ENCODE peak calls at places on chromosome 17, in six cellular contexts. W is GM12865, D is thoracic aorta, K is AG09309, L is H9, F is Calu3. C is an unnamed sample.

GRCh38 chr17:58587713-58588117 is 73.3 kb upstream of the MTMR4 start:
- DNase-seq in W (peak; percentile 72), D (no peak), K (no peak), L (peak; percentile 94), F (peak; percentile 44), C (peak; percentile 66)

GRCh38 chr17:40363480-40363838 is 1.1 kb downstream of the GJD3 start:
- DNase-seq in W (no peak), D (no peak), K (no peak), L (no peak), F (no peak), C (no peak)

GRCh38 chr17:83186226-83186625 is 106.8 kb downstream of the METRNL start:
- DNase-seq in W (no peak), D (no peak), K (no peak), L (peak; percentile 51), F (no peak), C (no peak)

GRCh38 chr17:68482576-68483001 is 25.3 kb upstream of the WIPI1 start:
- DNase-seq in W (no peak), D (no peak), K (no peak), L (no peak), F (no peak), C (no peak)

GRCh38 chr17:31842416-31843381 is 16.3 kb downstream of the COPRS start:
- DNase-seq in W (peak; percentile 68), D (no peak), K (no peak), L (peak; percentile 93), F (peak; percentile 72), C (peak; percentile 76)

GRCh38 chr17:18315498-18316360 is 636 bp downstream of the SMCR8 start:
- DNase-seq in W (no peak), D (no peak), K (no peak), L (no peak), F (no peak), C (no peak)

GRCh38 chr17:48526986-48527741 is 3.6 kb downstream of the HOXB1 start:
- DNase-seq in W (no peak), D (no peak), K (no peak), L (peak; percentile 84), F (no peak), C (peak; percentile 19)

GRCh38 chr17:5667871-5668270 is 83.6 kb upstream of the NLRP1 start:
- DNase-seq in W (peak; percentile 24), D (no peak), K (no peak), L (peak; percentile 61), F (no peak), C (no peak)

GRCh38 chr17:8147805-8148404 is 4.3 kb downstream of the PER1 start:
- DNase-seq in W (no peak), D (no peak), K (no peak), L (no peak), F (no peak), C (no peak)

GRCh38 chr17:3316836-3317235 is 18.7 kb upstream of the OR3A1 start:
- DNase-seq in W (no peak), D (no peak), K (no peak), L (no peak), F (no peak), C (no peak)

GRCh38 chr17:45398800-45399199 is 33.9 kb downstream of the ARHGAP27 start:
- DNase-seq in W (no peak), D (no peak), K (no peak), L (peak; percentile 53), F (no peak), C (peak; percentile 17)

GRCh38 chr17:49942918-49943317 is 26.1 kb upstream of the DLX4 start:
- DNase-seq in W (no peak), D (no peak), K (no peak), L (no peak), F (no peak), C (no peak)

GRCh38 chr17:57286372-57287105 is 30.2 kb downstream of the MSI2 start:
- DNase-seq in W (no peak), D (no peak), K (no peak), L (no peak), F (no peak), C (no peak)

GRCh38 chr17:73644145-73645049 is at the start of gene SDK2:
- DNase-seq in W (no peak), D (no peak), K (no peak), L (no peak), F (peak; percentile 12), C (peak; percentile 53)

GRCh38 chr17:29138991-29139682 is 41.1 kb downstream of the MYO18A start:
- DNase-seq in W (peak; percentile 66), D (no peak), K (no peak), L (no peak), F (no peak), C (no peak)

GRCh38 chr17:64739316-64740058 is 77.4 kb upstream of the SMURF2 start:
- DNase-seq in W (no peak), D (no peak), K (no peak), L (peak; percentile 67), F (no peak), C (no peak)

GRCh38 chr17:14417336-14417735 is 116.5 kb downstream of the HS3ST3B1 start:
- DNase-seq in W (no peak), D (no peak), K (no peak), L (no peak), F (no peak), C (no peak)

GRCh38 chr17:21303441-21304065 is 19.0 kb downstream of the MAP2K3 start:
- DNase-seq in W (no peak), D (no peak), K (no peak), L (no peak), F (no peak), C (peak; percentile 50)

GRCh38 chr17:15171433-15172047 is 93.6 kb downstream of the PMP22 start:
- DNase-seq in W (peak; percentile 6), D (no peak), K (peak; percentile 53), L (peak; percentile 91), F (peak; percentile 62), C (no peak)

GRCh38 chr17:50631908-50632571 is 2.6 kb upstream of the ABCC3 start:
- DNase-seq in W (peak; percentile 35), D (no peak), K (no peak), L (no peak), F (no peak), C (no peak)

GRCh38 chr17:66915204-66915611 is 49.3 kb upstream of the CACNG4 start:
- DNase-seq in W (peak; percentile 21), D (no peak), K (no peak), L (peak; percentile 71), F (peak; percentile 87), C (no peak)

GRCh38 chr17:352421-353212 is at the start of gene RPH3AL:
- DNase-seq in W (no peak), D (no peak), K (no peak), L (peak; percentile 54), F (peak; percentile 79), C (no peak)

GRCh38 chr17:69884361-69884760 is 190.7 kb upstream of the KCNJ16 start:
- DNase-seq in W (no peak), D (no peak), K (no peak), L (no peak), F (no peak), C (no peak)

GRCh38 chr17:73802314-73802713 is 158.1 kb upstream of the SDK2 start:
- DNase-seq in W (no peak), D (no peak), K (no peak), L (no peak), F (no peak), C (no peak)

GRCh38 chr17:50834786-50835562 is 412 bp upstream of the WFIKKN2 start:
- DNase-seq in W (no peak), D (no peak), K (no peak), L (peak; percentile 34), F (no peak), C (peak; percentile 31)

GRCh38 chr17:79971651-79972050 is 64.0 kb downstream of the TBC1D16 start:
- DNase-seq in W (no peak), D (no peak), K (no peak), L (peak; percentile 22), F (no peak), C (no peak)

GRCh38 chr17:78674156-78674555 is 97.0 kb upstream of the DNAH17 start:
- DNase-seq in W (no peak), D (no peak), K (no peak), L (no peak), F (no peak), C (no peak)
- TF ChIP-seq CTCF in W (no peak), D (no peak), K (no peak), L (no peak), F (no peak), C (no peak)

GRCh38 chr17:38577244-38577643 is 28.5 kb downstream of the SRCIN1 start:
- DNase-seq in W (no peak), D (no peak), K (no peak), L (no peak), F (no peak), C (no peak)
- TF ChIP-seq CTCF in W (no peak), D (no peak), K (no peak), L (peak; percentile 14), F (peak; percentile 36), C (no peak)

GRCh38 chr17:71458322-71458721 is 662.5 kb upstream of the SOX9 start:
- DNase-seq in W (peak; percentile 21), D (no peak), K (no peak), L (no peak), F (no peak), C (no peak)

GRCh38 chr17:71461504-71462197 is 659.2 kb upstream of the SOX9 start:
- DNase-seq in W (no peak), D (no peak), K (no peak), L (no peak), F (no peak), C (no peak)

GRCh38 chr17:71464241-71464640 is 656.6 kb upstream of the SOX9 start:
- DNase-seq in W (no peak), D (no peak), K (no peak), L (no peak), F (no peak), C (no peak)

GRCh38 chr17:71455219-71455618 is 665.6 kb upstream of the SOX9 start:
- DNase-seq in W (no peak), D (no peak), K (no peak), L (no peak), F (no peak), C (no peak)

GRCh38 chr17:71460943-71461342 is 659.9 kb upstream of the SOX9 start:
- DNase-seq in W (peak; percentile 33), D (no peak), K (no peak), L (no peak), F (peak; percentile 44), C (no peak)
- TF ChIP-seq CTCF in W (peak; percentile 36), D (no peak), K (peak; percentile 51), L (peak; percentile 70), F (peak; percentile 21), C (no peak)

GRCh38 chr17:30372755-30373154 is 6.0 kb upstream of the CPD start:
- DNase-seq in W (no peak), D (no peak), K (no peak), L (no peak), F (no peak), C (no peak)
- TF ChIP-seq CTCF in W (no peak), D (no peak), K (peak; percentile 9), L (peak; percentile 54), F (no peak), C (peak; percentile 14)

C was measured in GM13977.